ENCODE peak calls at places on chromosomes 12 and 14, in ten cellular contexts. N is RWPE2, D is PC-3, P is neural progenitor cell, S is esophagus muscularis mucosa, V is sigmoid colon, Z is BJ, T is AG04450, C is HepG2, O is brain microvascular endothelial cell. K is an unnamed sample.

GRCh38 chr14:56338674-56339073 is 220.5 kb downstream of the PELI2 start:
- DNase-seq in N (no peak), D (no peak), O (no peak), V (no peak), P (no peak), Z (no peak), C (no peak), T (no peak), S (no peak), K (peak)

GRCh38 chr12:107515446-107515958 is 170.1 kb upstream of the PWP1 start:
- DNase-seq in D (peak), P (no peak), V (peak), S (peak), Z (peak), N (peak), T (peak), O (peak), C (no peak), K (peak)

GRCh38 chr14:54226103-54226502 is 170.7 kb upstream of the CDKN3 start:
- DNase-seq in D (no peak), O (no peak), V (no peak), N (no peak), S (no peak), T (no peak), Z (no peak), P (no peak), C (no peak), K (peak)

GRCh38 chr14:45651906-45652305 is 398.9 kb upstream of the MIS18BP1 start:
- DNase-seq in P (no peak), C (no peak), N (no peak), V (no peak), D (peak), O (peak), Z (no peak), S (no peak), T (no peak), K (no peak)

GRCh38 chr12:69546693-69547438 is 38.4 kb upstream of the CCT2 start:
- DNase-seq in S (no peak), P (no peak), N (no peak), D (no peak), T (no peak), Z (no peak), O (no peak), C (no peak), V (no peak), K (no peak)

GRCh38 chr12:72267974-72268373 is 4.2 kb upstream of the TRHDE start:
- DNase-seq in V (no peak), S (no peak), T (no peak), O (no peak), D (peak), P (no peak), C (no peak), N (no peak), Z (no peak), K (no peak)

GRCh38 chr12:130367523-130367922 is 29.8 kb downstream of the PIWIL1 start:
- DNase-seq in C (no peak), T (no peak), N (no peak), D (no peak), V (no peak), O (no peak), S (no peak), Z (no peak), P (no peak), K (no peak)

GRCh38 chr12:108285016-108285415 is 54.1 kb downstream of the CMKLR1 start:
- DNase-seq in Z (no peak), D (no peak), O (no peak), T (no peak), V (no peak), P (no peak), N (no peak), S (no peak), C (no peak), K (no peak)

GRCh38 chr12:114167431-114167830 is 201.3 kb upstream of the RBM19 start:
- DNase-seq in P (no peak), O (no peak), Z (peak), D (no peak), C (no peak), V (no peak), N (no peak), T (peak), S (no peak), K (peak)

GRCh38 chr12:5803532-5803931 is 141.5 kb downstream of the ANO2 start:
- DNase-seq in Z (no peak), T (no peak), P (no peak), D (no peak), N (no peak), S (no peak), O (no peak), C (no peak), V (no peak), K (no peak)

GRCh38 chr14:90677484-90678045 is 138.7 kb downstream of the TTC7B start:
- DNase-seq in V (no peak), O (peak), Z (no peak), S (no peak), C (no peak), N (no peak), T (no peak), P (no peak), D (peak), K (peak)

GRCh38 chr12:18320036-18320617 is 58.8 kb downstream of the PIK3C2G start:
- DNase-seq in O (peak), T (peak), S (no peak), D (peak), P (peak), V (no peak), N (no peak), Z (no peak), C (peak), K (peak)

GRCh38 chr12:26523708-26524150 is 309.3 kb downstream of the ITPR2 start:
- DNase-seq in T (peak), D (no peak), V (peak), N (peak), S (peak), Z (peak), O (peak), P (no peak), C (no peak), K (peak)

GRCh38 chr12:31015215-31015614 is 58.4 kb upstream of the DDX11 start:
- DNase-seq in P (no peak), S (no peak), N (no peak), O (no peak), T (no peak), Z (no peak), V (peak), D (no peak), C (no peak), K (no peak)

GRCh38 chr12:106120578-106121105 is 18.1 kb downstream of the NUAK1 start:
- DNase-seq in N (no peak), V (no peak), D (no peak), P (no peak), T (no peak), S (no peak), Z (no peak), C (peak), O (no peak), K (no peak)

GRCh38 chr12:106999444-106999843 is 12.5 kb upstream of the MTERF2 start:
- DNase-seq in D (no peak), P (no peak), T (no peak), C (no peak), S (no peak), Z (no peak), V (no peak), O (no peak), N (peak), K (no peak)

GRCh38 chr12:47787596-47788319 is 14.7 kb downstream of the SLC48A1 start:
- DNase-seq in N (no peak), T (no peak), V (no peak), C (no peak), Z (no peak), S (no peak), D (no peak), P (no peak), O (no peak), K (no peak)

GRCh38 chr12:25152055-25152454 is 42.9 kb downstream of the DNAI7 start:
- DNase-seq in D (no peak), P (no peak), S (no peak), T (no peak), Z (no peak), O (no peak), N (no peak), V (no peak), C (no peak), K (no peak)

GRCh38 chr14:37213016-37213415 is 15.3 kb downstream of the MIPOL1 start:
- DNase-seq in O (no peak), N (no peak), T (no peak), P (no peak), S (no peak), C (no peak), V (no peak), D (no peak), Z (no peak), K (no peak)

GRCh38 chr14:56199095-56199975 is 81.1 kb downstream of the PELI2 start:
- DNase-seq in C (no peak), P (no peak), O (peak), N (no peak), T (peak), D (no peak), S (peak), Z (peak), V (peak), K (peak)

GRCh38 chr12:40336573-40337199 is 111.9 kb downstream of the LRRK2 start:
- DNase-seq in N (no peak), C (peak), Z (no peak), P (no peak), V (no peak), O (no peak), S (no peak), T (no peak), D (peak), K (peak)

DNA sequence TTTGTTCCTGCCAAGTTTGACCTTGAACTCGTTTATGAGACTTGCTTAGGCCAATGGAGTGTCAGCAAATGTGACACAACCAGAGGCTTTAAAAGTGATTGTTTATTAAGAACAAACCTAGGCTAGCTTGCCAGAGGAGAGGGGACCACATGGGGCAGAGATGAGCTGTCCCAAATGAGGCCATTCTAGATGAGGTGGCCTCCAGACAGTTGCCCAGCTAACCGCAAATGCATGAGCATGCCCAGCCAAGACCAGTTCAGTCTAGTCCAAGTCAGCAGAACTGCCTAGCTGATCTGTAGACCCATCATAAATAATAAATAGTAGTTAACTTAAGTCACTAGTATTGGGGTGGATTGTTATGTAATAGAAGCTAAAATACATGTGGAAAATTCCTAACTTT is 172.8 kb upstream of the DYRK2 start:
- DNase-seq in D (no peak), Z (no peak), S (no peak), N (no peak), V (no peak), O (no peak), C (no peak), T (no peak), P (no peak), K (peak)
- TF ChIP-seq CTCF in D (no peak), Z (no peak), S (no peak), N (no peak), V (no peak), O (no peak), C (no peak), T (no peak), P (no peak), K (no peak)

GRCh38 chr12:52235822-52236291 is 2.8 kb downstream of the KRT7 start:
- DNase-seq in V (peak), P (no peak), S (no peak), O (no peak), D (peak), C (no peak), Z (no peak), T (no peak), N (peak), K (no peak)
- H3K4me3 ChIP-seq in V (no peak), P (no peak), S (no peak), O (no peak), D (peak), C (no peak), Z (no peak), T (no peak), N (peak), K (no peak)

DNA sequence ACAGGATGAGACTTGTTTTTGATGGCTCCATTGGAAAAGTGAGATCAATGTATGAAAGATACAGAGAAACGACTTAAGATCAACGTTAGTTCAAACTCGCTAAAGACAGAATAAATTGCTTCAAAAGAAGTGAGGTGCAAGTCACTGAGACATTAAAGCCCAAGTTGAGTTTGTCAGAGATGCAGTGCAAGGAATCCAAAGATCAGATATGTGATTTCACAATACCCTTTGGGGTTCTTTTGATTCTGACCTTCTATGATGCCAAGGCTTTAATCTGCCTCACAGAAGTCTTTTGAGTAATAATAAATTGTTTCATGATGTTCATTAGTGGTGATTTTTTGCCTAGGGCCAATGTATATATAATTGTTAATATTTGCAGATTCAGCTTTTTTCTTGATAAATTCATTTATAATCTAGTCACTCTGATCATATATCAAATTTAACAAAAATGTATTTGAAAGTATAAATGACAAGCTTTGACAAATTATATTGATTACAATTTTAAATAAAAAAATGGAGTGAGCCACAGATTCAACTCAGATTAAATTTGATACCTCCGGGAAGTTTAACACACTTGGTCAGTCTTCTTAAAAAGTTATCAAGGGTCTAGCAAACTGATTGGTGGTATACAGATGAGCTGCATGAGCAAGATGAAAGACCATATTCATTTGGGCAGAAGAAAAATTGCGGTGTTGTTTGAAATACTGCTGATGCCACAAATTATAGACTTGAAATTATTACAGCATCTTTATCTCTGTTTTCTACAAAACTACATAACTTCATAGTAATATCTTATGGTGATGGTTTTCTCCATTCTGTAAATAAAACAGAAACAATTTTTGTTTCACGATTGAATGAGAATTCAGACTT is 144.8 kb upstream of the FAR2 start:
- DNase-seq in Z (no peak), N (no peak), O (no peak), C (no peak), T (no peak), V (no peak), D (no peak), S (no peak), P (no peak), K (peak)
- TF ChIP-seq CTCF in Z (no peak), N (no peak), O (no peak), C (no peak), T (no peak), V (no peak), D (no peak), S (no peak), P (no peak), K (no peak)

GRCh38 chr14:74765721-74766120 is 2.6 kb downstream of the YLPM1 start:
- DNase-seq in N (no peak), C (no peak), V (no peak), D (no peak), S (no peak), P (no peak), T (no peak), O (no peak), Z (no peak), K (no peak)

GRCh38 chr14:74763803-74764531 is 851 bp downstream of the YLPM1 start:
- DNase-seq in V (peak), N (no peak), O (peak), T (no peak), S (no peak), C (no peak), P (peak), Z (no peak), D (peak), K (peak)

DNA sequence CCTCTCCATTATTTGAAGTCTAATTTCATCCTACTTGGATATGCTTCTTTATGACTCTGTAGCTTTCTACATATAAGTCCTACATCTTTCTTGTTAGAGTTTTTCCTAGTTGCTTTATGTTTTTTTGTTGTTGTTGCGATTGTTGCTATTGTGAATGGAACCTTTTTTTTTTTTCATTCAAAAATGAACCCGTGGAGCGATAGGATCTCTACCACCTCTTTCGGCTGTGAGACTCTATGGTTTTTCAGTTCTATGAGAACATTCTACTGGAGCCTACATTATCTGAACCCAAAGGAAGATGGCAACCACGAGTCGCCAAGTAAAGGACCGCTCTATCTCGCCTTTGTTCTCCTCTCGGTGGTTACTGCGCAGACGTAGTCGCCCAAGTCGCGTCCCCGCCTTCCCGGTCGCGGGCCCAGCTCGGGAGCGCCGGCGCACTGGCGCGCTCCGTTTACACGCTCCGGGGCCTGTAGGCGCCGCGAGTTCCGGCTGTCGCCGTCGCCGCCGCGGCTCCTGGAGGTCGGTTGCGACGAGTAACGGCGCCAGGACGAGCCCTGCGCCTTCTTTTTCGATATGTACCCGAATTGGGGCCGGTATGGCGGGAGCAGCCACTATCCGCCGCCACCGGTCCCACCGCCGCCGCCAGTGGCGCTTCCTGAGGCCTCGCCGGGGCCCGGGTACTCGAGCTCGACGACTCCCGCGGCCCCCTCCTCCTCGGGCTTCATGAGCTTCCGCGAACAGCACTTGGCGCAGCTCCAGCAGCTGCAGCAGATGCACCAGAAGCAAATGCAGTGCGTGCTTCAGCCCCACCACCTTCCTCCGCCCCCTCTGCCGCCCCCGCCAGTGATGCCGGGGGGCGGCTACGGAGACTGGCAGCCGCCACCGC is at the start of gene YLPM1:
- DNase-seq in P (peak), O (peak), S (peak), T (peak), N (peak), V (peak), C (peak), Z (peak), D (peak), K (peak)
- H3K4me3 ChIP-seq in P (peak), O (peak), S (peak), T (peak), N (peak), V (peak), C (peak), Z (peak), D (peak), K (peak)

GRCh38 chr12:94874986-94875312 is 128.5 kb downstream of the NDUFA12 start:
- DNase-seq in D (peak), Z (no peak), S (no peak), P (peak), N (no peak), V (no peak), T (no peak), C (no peak), O (no peak), K (peak)

GRCh38 chr12:94872671-94873367 is 130.7 kb downstream of the NDUFA12 start:
- DNase-seq in C (no peak), S (peak), D (no peak), T (no peak), V (no peak), O (no peak), N (no peak), P (peak), Z (no peak), K (peak)

GRCh38 chr12:94874086-94874985 is 129.2 kb downstream of the NDUFA12 start:
- DNase-seq in P (peak), N (no peak), Z (no peak), O (no peak), V (no peak), C (no peak), T (no peak), S (peak), D (no peak), K (peak)

GRCh38 chr12:94873368-94874085 is 130.0 kb downstream of the NDUFA12 start:
- DNase-seq in D (no peak), T (no peak), S (peak), P (peak), O (no peak), V (no peak), Z (no peak), N (no peak), C (no peak), K (peak)

GRCh38 chr12:94875525-94875924 is 128.0 kb downstream of the NDUFA12 start:
- DNase-seq in P (peak), S (peak), C (peak), T (no peak), N (no peak), V (no peak), D (peak), O (no peak), Z (no peak), K (no peak)
- TF ChIP-seq CTCF in P (peak), S (peak), C (peak), T (peak), N (peak), V (no peak), D (peak), O (peak), Z (no peak), K (no peak)

GRCh38 chr14:94341654-94342333 is 18.7 kb upstream of the SERPINA6 start:
- DNase-seq in Z (no peak), D (peak), S (no peak), N (no peak), C (no peak), T (no peak), O (no peak), P (no peak), V (no peak), K (no peak)
- H3K4me3 ChIP-seq in Z (no peak), D (no peak), S (no peak), N (no peak), C (no peak), T (no peak), O (no peak), P (no peak), V (no peak), K (no peak)

GRCh38 chr12:117439531-117440001 is 78.1 kb upstream of the NOS1 start:
- DNase-seq in N (no peak), S (no peak), Z (no peak), P (peak), C (no peak), D (no peak), O (no peak), T (no peak), V (no peak), K (no peak)
- TF ChIP-seq CTCF in N (no peak), S (no peak), Z (no peak), P (no peak), C (no peak), D (no peak), O (no peak), T (no peak), V (no peak), K (no peak)

DNA sequence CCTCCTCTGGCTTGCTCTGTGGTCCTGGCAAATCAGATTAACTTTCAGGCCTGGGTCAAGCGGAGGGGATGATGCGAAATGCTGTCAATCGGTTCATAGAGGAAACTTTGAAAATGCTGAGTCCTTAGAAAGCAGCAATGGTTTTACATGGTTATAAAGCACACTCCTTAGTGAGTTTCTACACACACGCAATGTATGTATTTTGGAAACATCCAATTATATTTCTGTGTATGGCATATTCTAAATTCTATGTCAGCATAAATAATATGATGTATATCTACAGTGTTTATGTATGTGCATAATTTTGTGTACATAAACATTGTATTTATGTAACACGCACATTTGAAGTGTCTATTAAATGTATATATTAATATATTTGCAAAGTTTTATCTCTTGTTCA is 118.0 kb upstream of the ARID2 start:
- DNase-seq in O (no peak), T (no peak), S (no peak), V (no peak), N (no peak), Z (no peak), C (no peak), P (no peak), D (no peak), K (no peak)
- H3K4me3 ChIP-seq in O (peak), T (no peak), S (peak), V (peak), N (no peak), Z (no peak), C (no peak), P (no peak), D (no peak), K (no peak)

K was measured in foreskin fibroblast.